ENCODE peak calls at places on chromosome 20, in four cellular contexts. One of them, this sample, is unnamed.

GRCh38 chr20:22584630-22584921 is 204 bp upstream of the FOXA2 start:
- DNase-seq in GM12878: no peak
- DNase-seq in H1: no peak
- DNase-seq in K562: no peak
- DNase-seq in this sample: no peak

GRCh38 chr20:5073154-5074049 is 46.4 kb downstream of the PCNA start:
- DNase-seq in H1: no peak
- DNase-seq in K562: no peak
- DNase-seq in GM12878: no peak
- DNase-seq in this sample: peak

GRCh38 chr20:32585011-32585518 is at the start of gene NOL4L:
- DNase-seq in K562: peak
- DNase-seq in H1: no peak
- DNase-seq in GM12878: no peak
- DNase-seq in this sample: no peak

GRCh38 chr20:51678041-51678697 is 90.0 kb downstream of the ATP9A start:
- DNase-seq in K562: no peak
- DNase-seq in GM12878: no peak
- DNase-seq in H1: no peak
- DNase-seq in this sample: no peak

GRCh38 chr20:37567671-37568588 is 40.3 kb upstream of the BLCAP start:
- DNase-seq in H1: no peak
- DNase-seq in K562: no peak
- DNase-seq in GM12878: no peak
- DNase-seq in this sample: no peak

GRCh38 chr20:53582574-53583351 is 10.9 kb downstream of the ZNF217 start:
- DNase-seq in H1: no peak
- DNase-seq in GM12878: no peak
- DNase-seq in K562: no peak
- DNase-seq in this sample: peak

GRCh38 chr20:45500022-45500421 is 15.4 kb downstream of the SPINT3 start:
- DNase-seq in GM12878: no peak
- DNase-seq in H1: no peak
- DNase-seq in K562: no peak
- DNase-seq in this sample: no peak

GRCh38 chr20:35305682-35306556 is 13.7 kb upstream of the FAM83C start:
- DNase-seq in K562: peak
- DNase-seq in H1: no peak
- DNase-seq in GM12878: no peak
- DNase-seq in this sample: peak

GRCh38 chr20:36094497-36094896 is 60.0 kb upstream of the EPB41L1 start:
- DNase-seq in GM12878: no peak
- DNase-seq in H1: no peak
- DNase-seq in K562: no peak
- DNase-seq in this sample: no peak

GRCh38 chr20:33555755-33556154 is 65.9 kb downstream of the CBFA2T2 start:
- DNase-seq in H1: no peak
- DNase-seq in K562: no peak
- DNase-seq in GM12878: no peak
- DNase-seq in this sample: no peak

GRCh38 chr20:38870733-38871559 is 55.3 kb upstream of the FAM83D start:
- DNase-seq in GM12878: no peak
- DNase-seq in H1: no peak
- DNase-seq in K562: peak
- DNase-seq in this sample: peak

GRCh38 chr20:47296950-47297349 is 59.5 kb downstream of the ZMYND8 start:
- DNase-seq in K562: no peak
- DNase-seq in GM12878: no peak
- DNase-seq in H1: no peak
- DNase-seq in this sample: no peak

GRCh38 chr20:25058051-25058796 is at the start of gene ACSS1:
- DNase-seq in GM12878: peak
- DNase-seq in H1: no peak
- DNase-seq in K562: peak
- DNase-seq in this sample: peak

GRCh38 chr20:32091888-32092346 is 17.6 kb upstream of the TM9SF4 start:
- DNase-seq in H1: peak
- DNase-seq in GM12878: no peak
- DNase-seq in K562: peak
- DNase-seq in this sample: peak

GRCh38 chr20:45392733-45393132 is 14.6 kb upstream of the TP53TG5 start:
- DNase-seq in GM12878: no peak
- DNase-seq in K562: no peak
- DNase-seq in H1: no peak
- DNase-seq in this sample: no peak

GRCh38 chr20:62127799-62128198 is 5.5 kb downstream of the LSM14B start:
- DNase-seq in GM12878: no peak
- DNase-seq in H1: no peak
- DNase-seq in K562: no peak
- DNase-seq in this sample: no peak
- TF ChIP-seq CHD1 in GM12878: no peak
- TF ChIP-seq CHD1 in H1: no peak
- TF ChIP-seq CHD1 in K562: no peak
- TF ChIP-seq CHD1 in this sample: no peak

GRCh38 chr20:2663887-2664719 is at the start of gene IDH3B:
- DNase-seq in GM12878: no peak
- DNase-seq in K562: peak
- DNase-seq in H1: peak
- DNase-seq in this sample: peak
- TF ChIP-seq POLR2A in GM12878: peak
- TF ChIP-seq POLR2A in K562: peak
- TF ChIP-seq POLR2A in H1: peak
- TF ChIP-seq POLR2A in this sample: peak

GRCh38 chr20:57124800-57125399 is 141.5 kb downstream of the BMP7 start:
- DNase-seq in H1: no peak
- DNase-seq in K562: no peak
- DNase-seq in GM12878: peak
- DNase-seq in this sample: no peak
- TF ChIP-seq CHD1 in H1: no peak
- TF ChIP-seq CHD1 in K562: no peak
- TF ChIP-seq CHD1 in GM12878: no peak
- TF ChIP-seq CHD1 in this sample: no peak

GRCh38 chr20:41145317-41145716 is 8.0 kb downstream of the PLCG1 start:
- DNase-seq in H1: no peak
- DNase-seq in K562: no peak
- DNase-seq in GM12878: no peak
- DNase-seq in this sample: no peak
- TF ChIP-seq POLR2A in H1: no peak
- TF ChIP-seq POLR2A in K562: no peak
- TF ChIP-seq POLR2A in GM12878: no peak
- TF ChIP-seq POLR2A in this sample: no peak

GRCh38 chr20:21511850-21512633 is 1.8 kb downstream of the NKX2-2 start:
- DNase-seq in K562: no peak
- DNase-seq in GM12878: no peak
- DNase-seq in H1: no peak
- DNase-seq in this sample: no peak
- TF ChIP-seq CHD1 in K562: no peak
- TF ChIP-seq CHD1 in GM12878: no peak
- TF ChIP-seq CHD1 in H1: no peak
- TF ChIP-seq CHD1 in this sample: no peak

DNA sequence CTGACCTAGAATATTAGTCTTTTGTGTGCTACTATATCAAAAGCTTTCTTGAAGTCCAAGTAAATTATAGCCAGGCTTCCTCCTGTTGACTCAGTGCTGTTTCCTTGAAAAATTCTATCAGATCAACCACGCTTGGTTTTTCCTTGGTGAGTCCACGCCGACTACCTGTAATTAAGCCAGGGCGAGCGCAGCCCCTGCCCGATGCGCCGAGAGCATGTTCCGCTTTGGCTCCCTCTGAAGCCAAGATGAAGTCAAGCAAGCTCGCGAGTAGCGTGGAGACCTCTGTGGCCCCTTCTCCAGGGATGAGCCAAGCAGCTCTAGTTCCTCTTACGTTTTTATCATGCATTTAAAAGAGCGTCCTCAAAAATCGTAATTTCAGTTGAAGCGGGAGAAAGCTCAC is 641.2 kb downstream of the CDH26 start:
- DNase-seq in GM12878: no peak
- DNase-seq in K562: no peak
- DNase-seq in H1: no peak
- DNase-seq in this sample: no peak
- TF ChIP-seq POLR2A in GM12878: no peak
- TF ChIP-seq POLR2A in K562: no peak
- TF ChIP-seq POLR2A in H1: no peak
- TF ChIP-seq POLR2A in this sample: no peak

DNA sequence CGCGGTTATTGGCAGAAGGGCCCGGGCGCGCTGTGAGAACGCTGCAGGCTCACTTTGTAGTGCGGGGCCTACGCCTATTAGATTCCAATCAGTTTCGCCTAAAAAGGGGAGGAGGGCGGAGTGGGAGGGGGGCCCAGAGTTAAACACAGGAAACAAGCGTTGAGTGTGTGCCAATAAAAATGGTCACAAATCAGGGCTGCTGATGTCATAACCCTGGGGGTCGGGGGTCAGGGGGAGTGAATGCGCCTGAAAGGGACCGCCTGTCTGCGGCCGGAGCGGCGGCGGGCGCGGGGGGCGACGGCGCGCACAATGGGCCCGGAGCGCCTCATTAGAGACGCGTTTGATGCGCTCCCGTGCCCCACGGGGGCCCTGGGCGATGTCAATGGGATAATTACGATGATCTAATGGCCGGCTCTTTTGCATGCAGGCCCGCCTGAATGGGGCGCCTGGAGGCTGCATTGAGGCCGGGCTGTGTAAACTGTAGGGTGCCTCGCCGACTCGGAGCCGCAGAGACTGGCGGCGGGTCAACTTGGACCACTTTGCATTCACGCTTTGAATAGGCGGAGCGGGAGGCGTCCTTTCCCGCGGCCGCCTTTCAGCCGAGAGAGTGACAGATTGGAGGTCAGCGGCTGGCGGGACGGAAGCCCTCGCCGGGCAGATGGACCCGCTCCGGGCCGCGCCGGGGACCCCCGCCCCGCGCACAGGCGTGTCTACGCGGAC is 296.0 kb downstream of the TFAP2C start:
- DNase-seq in K562: no peak
- DNase-seq in GM12878: no peak
- DNase-seq in H1: peak
- DNase-seq in this sample: no peak
- TF ChIP-seq CHD1 in K562: no peak
- TF ChIP-seq CHD1 in GM12878: no peak
- TF ChIP-seq CHD1 in H1: no peak
- TF ChIP-seq CHD1 in this sample: no peak

GRCh38 chr20:8147476-8147875 is 15.4 kb downstream of the PLCB1 start:
- DNase-seq in H1: no peak
- DNase-seq in K562: no peak
- DNase-seq in GM12878: no peak
- DNase-seq in this sample: no peak
- TF ChIP-seq POLR2A in H1: no peak
- TF ChIP-seq POLR2A in K562: no peak
- TF ChIP-seq POLR2A in GM12878: no peak
- TF ChIP-seq POLR2A in this sample: no peak

This sample was measured in IMR-90.